ENCODE peak calls at places on chromosomes 16 and 17, in five cellular contexts. F, V, S, P and X are unnamed samples.

GRCh38 chr16:868846-869822 is 68.6 kb upstream of the GNG13 start:
- DNase-seq in F (no peak), V (no peak), S (no peak), P (no peak), X (no peak)

GRCh38 chr16:4200781-4201137 is 41.1 kb downstream of the SRL start:
- DNase-seq in F (peak; percentile 44), V (no peak), S (no peak), P (no peak), X (no peak)

GRCh38 chr16:68296291-68296690 is 14.5 kb downstream of the SLC7A6OS start:
- DNase-seq in F (no peak), V (no peak), S (peak; percentile 45), P (no peak), X (no peak)

GRCh38 chr17:37219876-37220608 is 155.7 kb upstream of the C17orf78 start:
- DNase-seq in F (no peak), V (no peak), S (no peak), P (no peak), X (no peak)

GRCh38 chr16:24291932-24292331 is 35.8 kb downstream of the CACNG3 start:
- DNase-seq in F (no peak), V (no peak), S (no peak), P (no peak), X (no peak)

GRCh38 chr16:85027968-85028637 is 508 bp downstream of the KIAA0513 start:
- DNase-seq in F (no peak), V (peak; percentile 17), S (peak; percentile 15), P (no peak), X (no peak)

GRCh38 chr17:72931163-72931562 is 161.3 kb downstream of the SLC39A11 start:
- DNase-seq in F (no peak), V (peak; percentile 24), S (no peak), P (no peak), X (no peak)

GRCh38 chr17:7843536-7844291 is 9.7 kb downstream of the KDM6B start:
- DNase-seq in F (peak; percentile 87), V (peak; percentile 63), S (peak; percentile 85), P (peak; percentile 61), X (no peak)

GRCh38 chr16:28291651-28292626 is at the start of gene SBK1:
- DNase-seq in F (peak; percentile 31), V (peak; percentile 87), S (peak; percentile 45), P (peak; percentile 69), X (peak; percentile 29)

GRCh38 chr17:46976626-46977270 is 2.3 kb downstream of the RPRML start:
- DNase-seq in F (no peak), V (peak; percentile 60), S (no peak), P (no peak), X (no peak)

GRCh38 chr16:87350681-87351319 is 32.8 kb downstream of the FBXO31 start:
- DNase-seq in F (peak; percentile 42), V (no peak), S (no peak), P (peak; percentile 56), X (peak; percentile 17)

GRCh38 chr16:88792078-88792550 is 7.1 kb upstream of the PIEZO1 start:
- DNase-seq in F (no peak), V (no peak), S (no peak), P (no peak), X (no peak)

GRCh38 chr17:63474174-63474913 is 2.5 kb upstream of the ACE start:
- DNase-seq in F (no peak), V (no peak), S (peak; percentile 80), P (no peak), X (no peak)

GRCh38 chr17:66900126-66901010 is 64.1 kb upstream of the CACNG4 start:
- DNase-seq in F (no peak), V (peak; percentile 22), S (no peak), P (no peak), X (no peak)

GRCh38 chr16:29025218-29025617 is 40.4 kb downstream of the LAT start:
- DNase-seq in F (no peak), V (no peak), S (no peak), P (no peak), X (no peak)

GRCh38 chr16:23784811-23785447 is 30.1 kb downstream of the CHP2 start:
- DNase-seq in F (no peak), V (no peak), S (no peak), P (no peak), X (no peak)

GRCh38 chr16:15538484-15538883 is 104.1 kb downstream of the BMERB1 start:
- DNase-seq in F (no peak), V (peak; percentile 19), S (no peak), P (no peak), X (no peak)

GRCh38 chr17:40065771-40066510 is 3.2 kb downstream of the THRA start:
- DNase-seq in F (no peak), V (no peak), S (no peak), P (no peak), X (no peak)